ENCODE peak calls at places on chromosomes 7 and 10, in six cellular contexts. A is GM18507; C is CD8-positive, alpha-beta memory T cell; H is Ammon's horn; E is T-helper 9 cell; N is neuronal stem cell. O is an unnamed sample.

GRCh38 chr10:28939352-28940157 is 262.2 kb downstream of the BAMBI start:
- DNase-seq in A (no peak), C (no peak), H (peak; percentile 39), E (no peak), N (peak; percentile 96), O (peak; percentile 66)

GRCh38 chr10:24617771-24618396 is 105.8 kb downstream of the ARHGAP21 start:
- DNase-seq in A (no peak), C (peak; percentile 52), H (peak; percentile 46), E (peak; percentile 50), N (peak; percentile 32), O (peak; percentile 64)

GRCh38 chr7:2522780-2523433 is 3.3 kb downstream of the LFNG start:
- DNase-seq in A (no peak), C (no peak), H (no peak), E (no peak), N (peak; percentile 68), O (no peak)

GRCh38 chr7:42315631-42316030 is 78.6 kb upstream of the GLI3 start:
- DNase-seq in A (no peak), C (no peak), H (no peak), E (no peak), N (no peak), O (no peak)

GRCh38 chr10:91891285-91892001 is 17.8 kb downstream of the FGFBP3 start:
- DNase-seq in A (no peak), C (no peak), H (no peak), E (no peak), N (no peak), O (no peak)

GRCh38 chr7:44288811-44289340 is 36.5 kb downstream of the CAMK2B start:
- DNase-seq in A (no peak), C (peak; percentile 36), H (no peak), E (no peak), N (no peak), O (no peak)

GRCh38 chr10:62817120-62817762 is 1.1 kb upstream of the EGR2 start:
- DNase-seq in A (peak; percentile 17), C (peak; percentile 70), H (peak; percentile 52), E (peak; percentile 40), N (peak; percentile 27), O (no peak)

GRCh38 chr7:106896268-106896667 is 31.2 kb downstream of the PIK3CG start:
- DNase-seq in A (no peak), C (no peak), H (no peak), E (no peak), N (no peak), O (no peak)

GRCh38 chr7:156121956-156122355 is 309.7 kb upstream of the SHH start:
- DNase-seq in A (no peak), C (no peak), H (no peak), E (no peak), N (no peak), O (no peak)

GRCh38 chr10:5947471-5948207 is 29.7 kb downstream of the IL15RA start:
- DNase-seq in A (no peak), C (no peak), H (no peak), E (no peak), N (no peak), O (no peak)

GRCh38 chr7:98464558-98464940 is 63.7 kb upstream of the BAIAP2L1 start:
- DNase-seq in A (no peak), C (no peak), H (peak; percentile 38), E (no peak), N (no peak), O (no peak)

GRCh38 chr10:100462709-100463108 is at the start of gene WNT8B:
- DNase-seq in A (no peak), C (no peak), H (no peak), E (no peak), N (no peak), O (no peak)

GRCh38 chr7:22419488-22419887 is 62.5 kb upstream of the RAPGEF5 start:
- DNase-seq in A (no peak), C (no peak), H (no peak), E (no peak), N (no peak), O (no peak)

GRCh38 chr7:3911685-3912084 is 610.6 kb downstream of the SDK1 start:
- DNase-seq in A (no peak), C (no peak), H (no peak), E (no peak), N (no peak), O (no peak)

GRCh38 chr7:123867220-123867619 is 22.3 kb downstream of the HYAL4 start:
- DNase-seq in A (no peak), C (no peak), H (peak; percentile 25), E (no peak), N (no peak), O (no peak)

GRCh38 chr7:34497153-34497777 is 160.8 kb upstream of the NPSR1 start:
- DNase-seq in A (no peak), C (no peak), H (no peak), E (no peak), N (no peak), O (no peak)

GRCh38 chr10:59877191-59877671 is 29.1 kb downstream of the CCDC6 start:
- DNase-seq in A (no peak), C (no peak), H (no peak), E (no peak), N (no peak), O (no peak)

GRCh38 chr7:38425509-38425908 is 152.1 kb upstream of the TARP start:
- DNase-seq in A (peak; percentile 7), C (no peak), H (no peak), E (no peak), N (no peak), O (no peak)

GRCh38 chr7:100671353-100672327 is 1.9 kb upstream of the GNB2 start:
- DNase-seq in A (no peak), C (no peak), H (no peak), E (no peak), N (no peak), O (no peak)

GRCh38 chr10:87546221-87546620 is 41.5 kb downstream of the MINPP1 start:
- DNase-seq in A (no peak), C (no peak), H (no peak), E (no peak), N (no peak), O (no peak)

GRCh38 chr7:148191391-148192076 is 399.0 kb upstream of the C7orf33 start:
- DNase-seq in A (no peak), C (no peak), H (no peak), E (no peak), N (no peak), O (no peak)

GRCh38 chr7:137462074-137462715 is 118.7 kb upstream of the PTN start:
- DNase-seq in A (no peak), C (no peak), H (no peak), E (no peak), N (no peak), O (no peak)

GRCh38 chr7:77697535-77697831 is 1.2 kb downstream of the RSBN1L start:
- DNase-seq in A (no peak), C (no peak), H (no peak), E (peak; percentile 10), N (no peak), O (no peak)

GRCh38 chr10:119602241-119603095 is 5.7 kb upstream of the TIAL1 start:
- DNase-seq in A (no peak), C (peak; percentile 49), H (no peak), E (no peak), N (no peak), O (no peak)

GRCh38 chr10:42755028-42755451 is 27.6 kb upstream of the BMS1 start:
- DNase-seq in A (no peak), C (no peak), H (no peak), E (no peak), N (no peak), O (no peak)

GRCh38 chr7:85074992-85075391 is 111.9 kb downstream of the SEMA3D start:
- DNase-seq in A (no peak), C (no peak), H (no peak), E (no peak), N (no peak), O (no peak)

O was measured in iPS DF 6.9.